ENCODE peak calls at places on chromosomes 11 and 22, in eight cellular contexts. C is Calu3; A is fibroblast of mammary gland; G is fibroblast of pulmonary artery; K is Right ventricle myocardium superior; R is amniotic stem cell; L is AG09309; M is stimulated activated CD8-positive, alpha-beta memory T cell treated with anti-CD3 and anti-CD28 coated beads, Interleukin-12 subunit alpha, Interleukin-12 subunit beta, amount 100 ng/mL, for 1 hour. E is an unnamed sample.

GRCh38 chr22:39297490-39298193 is 21.8 kb downstream of the RPL3 start:
- DNase-seq in A (no peak), R (no peak), M (no peak), K (no peak), G (no peak), L (no peak), C (no peak), E (no peak)

GRCh38 chr22:22050141-22050775 is 67.7 kb upstream of the TOP3B start:
- DNase-seq in G (no peak), R (no peak), K (no peak), C (no peak), M (no peak), L (no peak), A (no peak), E (no peak)

GRCh38 chr11:58863697-58864096 is 19.2 kb upstream of the GLYATL2 start:
- DNase-seq in M (no peak), G (no peak), C (no peak), K (no peak), L (no peak), A (no peak), R (no peak), E (no peak)

GRCh38 chr22:33539902-33540751 is 380.1 kb downstream of the LARGE1 start:
- DNase-seq in M (no peak), R (no peak), C (peak), L (no peak), K (peak), A (peak), G (no peak), E (no peak)

GRCh38 chr11:111308140-111308539 is 9.8 kb downstream of the POU2AF3 start:
- DNase-seq in A (no peak), M (no peak), R (no peak), C (peak), G (no peak), L (no peak), K (no peak), E (no peak)

GRCh38 chr11:105092255-105093239 is 47.0 kb downstream of the CARD18 start:
- DNase-seq in G (no peak), A (peak), L (no peak), C (no peak), M (no peak), R (no peak), K (no peak), E (no peak)

GRCh38 chr11:57349491-57350274 is 11.5 kb downstream of the P2RX3 start:
- DNase-seq in K (peak), C (peak), R (no peak), A (peak), M (peak), L (no peak), G (peak), E (no peak)

GRCh38 chr11:120257346-120257745 is 17.4 kb downstream of the POU2F3 start:
- DNase-seq in R (no peak), M (no peak), K (no peak), C (no peak), A (no peak), L (no peak), G (no peak), E (no peak)

GRCh38 chr11:1876361-1877063 is 15.2 kb downstream of the PRR33 start:
- DNase-seq in R (no peak), G (peak), M (no peak), A (peak), L (no peak), C (peak), K (peak), E (no peak)

GRCh38 chr11:9461760-9462134 is 935 bp downstream of the ZNF143 start:
- DNase-seq in M (no peak), K (no peak), A (peak), R (no peak), L (no peak), C (no peak), G (peak), E (no peak)

E was measured in HFF-Myc.